ENCODE peak calls at places on chromosomes 6 and 20, in nine cellular contexts. R is choroid plexus epithelial cell, Y is GM12878, Q is cardiac muscle cell, N is HL-60, T is stomach, I is mammary epithelial cell, S is fibroblast of pulmonary artery, Z is tibial artery. K is an unnamed sample.

GRCh38 chr6:9999806-10000205 is 415.1 kb downstream of the TFAP2A start:
- DNase-seq in R (no peak), Y (no peak), Q (no peak), N (no peak), T (no peak), I (no peak), S (no peak), Z (no peak), K (peak)

GRCh38 chr6:157493576-157493975 is 112.6 kb downstream of the ZDHHC14 start:
- DNase-seq in R (no peak), Y (no peak), Q (no peak), N (no peak), T (no peak), I (no peak), S (no peak), Z (no peak), K (no peak)

GRCh38 chr20:60116128-60116909 is 158.1 kb downstream of the CDH26 start:
- DNase-seq in R (no peak), Y (no peak), Q (no peak), N (no peak), T (peak), I (no peak), S (no peak), Z (no peak), K (no peak)

GRCh38 chr6:154408906-154409500 is 52.4 kb upstream of the IPCEF1 start:
- DNase-seq in R (peak), Y (no peak), Q (no peak), N (no peak), T (no peak), I (no peak), S (peak), Z (no peak), K (peak)

GRCh38 chr6:109767961-109768360 is 76.9 kb downstream of the FIG4 start:
- DNase-seq in R (no peak), Y (no peak), Q (no peak), N (no peak), T (no peak), I (no peak), S (peak), Z (no peak), K (peak)

GRCh38 chr6:26158581-26159416 is 71.6 kb downstream of the HFE start:
- DNase-seq in R (peak), Y (peak), Q (peak), N (peak), T (peak), I (peak), S (peak), Z (peak), K (peak)

GRCh38 chr6:85037221-85037620 is 272.8 kb upstream of the TBX18 start:
- DNase-seq in R (no peak), Y (no peak), Q (no peak), N (no peak), T (no peak), I (no peak), S (no peak), Z (no peak), K (no peak)

GRCh38 chr6:751765-752164 is 58.8 kb upstream of the EXOC2 start:
- DNase-seq in R (peak), Y (no peak), Q (no peak), N (no peak), T (no peak), I (no peak), S (no peak), Z (no peak), K (no peak)

GRCh38 chr20:50913976-50914375 is 17.3 kb downstream of the ADNP start:
- DNase-seq in R (peak), Y (no peak), Q (no peak), N (no peak), T (no peak), I (peak), S (peak), Z (no peak), K (peak)

GRCh38 chr6:28884423-28885148 is 39.2 kb downstream of the TRIM27 start:
- DNase-seq in R (no peak), Y (no peak), Q (no peak), N (no peak), T (no peak), I (no peak), S (no peak), Z (no peak), K (no peak)

GRCh38 chr20:6152777-6153176 is 29.9 kb upstream of the FERMT1 start:
- DNase-seq in R (no peak), Y (no peak), Q (no peak), N (no peak), T (no peak), I (no peak), S (no peak), Z (no peak), K (no peak)

GRCh38 chr20:62350629-62351422 is 16.3 kb downstream of the LAMA5 start:
- DNase-seq in R (no peak), Y (no peak), Q (no peak), N (no peak), T (no peak), I (no peak), S (no peak), Z (no peak), K (no peak)

GRCh38 chr20:50380697-50381040 is 129.5 kb upstream of the PTPN1 start:
- DNase-seq in R (peak), Y (no peak), Q (no peak), N (no peak), T (peak), I (peak), S (peak), Z (no peak), K (peak)

GRCh38 chr6:166736606-166737005 is 109.6 kb upstream of the RPS6KA2 start:
- DNase-seq in R (peak), Y (no peak), Q (no peak), N (no peak), T (no peak), I (peak), S (peak), Z (no peak), K (peak)

GRCh38 chr6:150299873-150300485 is 68.8 kb upstream of the IYD start:
- DNase-seq in R (no peak), Y (no peak), Q (peak), N (no peak), T (no peak), I (no peak), S (no peak), Z (no peak), K (no peak)

GRCh38 chr6:5379647-5380242 is 118.4 kb downstream of the FARS2 start:
- DNase-seq in R (peak), Y (peak), Q (peak), N (no peak), T (no peak), I (no peak), S (peak), Z (no peak), K (peak)

GRCh38 chr6:168909288-168909687 is 344.4 kb downstream of the THBS2 start:
- DNase-seq in R (peak), Y (no peak), Q (no peak), N (no peak), T (no peak), I (no peak), S (no peak), Z (no peak), K (no peak)

GRCh38 chr6:130098317-130098716 is 79.9 kb downstream of the L3MBTL3 start:
- DNase-seq in R (no peak), Y (no peak), Q (no peak), N (no peak), T (no peak), I (no peak), S (no peak), Z (no peak), K (no peak)

GRCh38 chr6:54737247-54737646 is 109.3 kb upstream of the FAM83B start:
- DNase-seq in R (no peak), Y (no peak), Q (no peak), N (no peak), T (no peak), I (no peak), S (no peak), Z (no peak), K (no peak)

GRCh38 chr20:43691928-43692524 is 25.1 kb downstream of the MYBL2 start:
- DNase-seq in R (peak), Y (no peak), Q (peak), N (peak), T (peak), I (peak), S (peak), Z (no peak), K (peak)
- H3K4me3 ChIP-seq in R (no peak), Y (no peak), Q (no peak), N (no peak), T (no peak), I (no peak), S (no peak), Z (no peak), K (no peak)

DNA sequence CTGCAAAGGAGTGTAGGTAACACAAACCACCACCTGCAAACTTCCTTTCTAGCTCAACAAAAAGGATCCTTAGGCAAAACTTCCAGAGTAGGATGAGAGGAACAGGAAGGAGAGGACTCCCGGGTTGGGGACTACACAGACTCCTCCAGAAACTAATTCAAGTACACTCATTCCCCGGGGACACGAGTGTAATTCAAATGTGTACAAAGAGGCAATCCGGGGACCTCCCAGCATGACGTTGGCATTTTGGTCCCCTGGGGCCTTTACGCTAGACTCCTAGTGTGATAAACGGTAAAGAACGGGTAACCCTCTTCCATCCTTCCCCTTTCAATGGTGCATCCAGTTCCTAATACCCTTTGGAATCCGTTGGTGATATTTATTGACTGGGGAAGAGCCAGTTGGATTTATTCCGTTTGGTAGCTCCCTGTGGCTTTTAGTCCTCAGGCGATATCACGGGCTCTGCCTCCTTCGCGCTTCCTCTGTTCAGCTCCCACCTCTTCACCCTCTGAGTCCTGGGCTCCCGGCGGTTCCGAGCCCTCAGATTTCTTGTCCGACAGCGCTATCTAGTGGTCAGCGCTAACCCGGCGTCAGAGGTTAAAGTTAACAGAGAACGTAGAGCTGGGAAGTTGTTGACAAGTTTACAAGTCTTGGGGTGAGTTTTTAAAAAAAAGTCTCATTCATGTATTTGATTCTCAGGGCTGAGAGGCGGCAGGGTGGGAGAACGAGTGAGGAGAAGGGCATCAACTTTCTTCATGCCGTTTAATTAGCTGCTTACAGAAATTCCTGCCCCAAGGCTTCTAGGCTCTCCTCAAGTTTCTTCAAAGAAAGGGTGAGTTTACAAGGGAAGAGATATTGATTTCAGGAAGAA is 2.9 kb upstream of the COL12A1 start:
- DNase-seq in R (peak), Y (peak), Q (peak), N (peak), T (peak), I (peak), S (peak), Z (peak), K (peak)
- H3K4me3 ChIP-seq in R (peak), Y (no peak), Q (no peak), N (no peak), T (peak), I (no peak), S (peak), Z (peak), K (peak)

GRCh38 chr20:37270586-37271420 is 9.2 kb upstream of the GHRH start:
- DNase-seq in R (peak), Y (peak), Q (no peak), N (peak), T (no peak), I (no peak), S (no peak), Z (no peak), K (no peak)
- H3K4me3 ChIP-seq in R (no peak), Y (no peak), Q (no peak), N (no peak), T (no peak), I (no peak), S (no peak), Z (no peak), K (no peak)

DNA sequence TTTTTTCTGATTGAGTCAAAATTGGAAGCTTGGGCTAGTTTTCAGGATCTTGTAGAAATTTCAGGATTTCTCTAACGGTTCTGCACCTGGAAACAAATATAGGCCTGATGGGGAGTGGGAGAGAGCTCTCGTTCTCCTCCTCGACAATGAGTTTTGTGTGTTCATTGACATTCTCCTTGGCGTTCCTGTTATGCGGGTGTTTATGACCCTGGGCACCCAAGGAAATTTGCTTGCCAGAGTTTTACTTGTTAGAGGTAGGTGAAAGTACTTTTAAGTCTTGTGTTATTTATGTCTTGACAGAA is 2.2 kb downstream of the ASXL1 start:
- DNase-seq in R (no peak), Y (no peak), Q (no peak), N (no peak), T (no peak), I (no peak), S (no peak), Z (no peak), K (no peak)
- H3K4me3 ChIP-seq in R (peak), Y (peak), Q (peak), N (peak), T (peak), I (no peak), S (peak), Z (peak), K (peak)

GRCh38 chr20:53827292-53827995 is 233.8 kb upstream of the ZNF217 start:
- DNase-seq in R (no peak), Y (no peak), Q (no peak), N (no peak), T (no peak), I (no peak), S (no peak), Z (no peak), K (no peak)
- H3K4me3 ChIP-seq in R (no peak), Y (no peak), Q (no peak), N (no peak), T (no peak), I (no peak), S (peak), Z (peak), K (peak)

GRCh38 chr6:31799781-31800180 is 4.2 kb upstream of the VARS1 start:
- DNase-seq in R (no peak), Y (no peak), Q (no peak), N (no peak), T (no peak), I (no peak), S (no peak), Z (peak), K (no peak)

GRCh38 chr6:31794866-31795615 is 511 bp downstream of the VARS1 start:
- DNase-seq in R (peak), Y (no peak), Q (peak), N (no peak), T (no peak), I (no peak), S (no peak), Z (no peak), K (no peak)

GRCh38 chr6:31795616-31796298 is at the start of gene VARS1:
- DNase-seq in R (peak), Y (peak), Q (peak), N (peak), T (peak), I (peak), S (peak), Z (peak), K (peak)

GRCh38 chr6:31796993-31797385 is 1.4 kb upstream of the VARS1 start:
- DNase-seq in R (no peak), Y (no peak), Q (no peak), N (no peak), T (no peak), I (peak), S (no peak), Z (no peak), K (no peak)

GRCh38 chr6:31797607-31798006 is 2.1 kb upstream of the VARS1 start:
- DNase-seq in R (no peak), Y (no peak), Q (no peak), N (no peak), T (no peak), I (no peak), S (no peak), Z (no peak), K (no peak)
- H3K4me3 ChIP-seq in R (no peak), Y (no peak), Q (no peak), N (no peak), T (no peak), I (no peak), S (no peak), Z (no peak), K (no peak)

GRCh38 chr6:89819336-89820130 is at the start of gene MDN1:
- DNase-seq in R (peak), Y (peak), Q (peak), N (peak), T (peak), I (peak), S (peak), Z (peak), K (peak)

GRCh38 chr6:89818977-89819335 is 638 bp downstream of the MDN1 start:
- DNase-seq in R (peak), Y (no peak), Q (peak), N (peak), T (no peak), I (peak), S (peak), Z (no peak), K (peak)

GRCh38 chr6:89817481-89817880 is 2.1 kb downstream of the MDN1 start:
- DNase-seq in R (no peak), Y (no peak), Q (no peak), N (no peak), T (no peak), I (no peak), S (no peak), Z (peak), K (no peak)
- H3K4me3 ChIP-seq in R (no peak), Y (peak), Q (no peak), N (peak), T (no peak), I (no peak), S (no peak), Z (no peak), K (peak)

GRCh38 chr6:35582315-35582714 is 69.6 kb upstream of the TULP1 start:
- DNase-seq in R (no peak), Y (no peak), Q (no peak), N (no peak), T (no peak), I (no peak), S (no peak), Z (no peak), K (no peak)
- H3K4me3 ChIP-seq in R (no peak), Y (no peak), Q (no peak), N (no peak), T (no peak), I (no peak), S (no peak), Z (no peak), K (no peak)

DNA sequence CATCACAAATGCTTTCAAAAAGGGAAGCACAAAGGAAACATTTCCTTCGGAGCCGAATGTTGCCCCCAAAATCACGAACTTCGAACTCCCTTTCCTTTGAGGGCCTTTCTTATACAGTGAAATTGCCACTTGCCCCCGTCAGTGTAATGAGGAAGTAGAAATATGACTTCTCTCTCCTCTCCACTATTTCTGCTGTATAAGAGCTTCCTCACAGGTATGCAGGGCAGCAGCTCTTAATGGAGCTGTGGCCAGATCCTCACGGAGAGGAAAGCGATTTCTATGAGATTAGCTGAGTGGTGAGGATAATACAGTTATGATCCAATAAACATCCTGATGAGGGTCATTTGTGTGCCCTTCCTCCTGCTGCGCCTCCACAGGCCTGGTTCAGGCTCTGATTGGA is 10.8 kb upstream of the CPNE5 start:
- DNase-seq in R (no peak), Y (no peak), Q (no peak), N (no peak), T (no peak), I (no peak), S (no peak), Z (no peak), K (no peak)
- H3K4me3 ChIP-seq in R (no peak), Y (no peak), Q (no peak), N (no peak), T (no peak), I (no peak), S (no peak), Z (no peak), K (no peak)